ENCODE peak calls at places on chromosome 6, in eight cellular contexts. O is activated B cell treated with CpG ODN at 0.5 μM for 24 hours, U is AG04450, M is spleen, N is Daoy, J is NCI-H774, Z is choroid plexus epithelial cell, C is fibroblast of mammary gland. E is an unnamed sample.

GRCh38 chr6:83055366-83055964 is 10.2 kb downstream of the UBE3D start:
- DNase-seq in O (no peak), U (no peak), M (no peak), N (peak), J (peak), Z (peak), C (peak), E (peak)

GRCh38 chr6:686528-686927 is 6.4 kb downstream of the EXOC2 start:
- DNase-seq in O (no peak), U (no peak), M (no peak), N (no peak), J (no peak), Z (no peak), C (no peak), E (no peak)

GRCh38 chr6:14499804-14500203 is 382.2 kb downstream of the CD83 start:
- DNase-seq in O (no peak), U (peak), M (no peak), N (peak), J (no peak), Z (peak), C (peak), E (peak)

GRCh38 chr6:41965429-41966213 is 24.0 kb upstream of the CCND3 start:
- DNase-seq in O (no peak), U (no peak), M (no peak), N (peak), J (no peak), Z (no peak), C (no peak), E (no peak)

GRCh38 chr6:42071881-42072583 is 21.7 kb downstream of the TAF8 start:
- DNase-seq in O (no peak), U (no peak), M (no peak), N (no peak), J (no peak), Z (no peak), C (no peak), E (no peak)

GRCh38 chr6:142302427-142303190 is 802 bp downstream of the ADGRG6 start:
- DNase-seq in O (no peak), U (no peak), M (no peak), N (no peak), J (no peak), Z (no peak), C (no peak), E (no peak)

GRCh38 chr6:134007077-134007476 is 45.3 kb downstream of the SLC2A12 start:
- DNase-seq in O (no peak), U (no peak), M (no peak), N (no peak), J (peak), Z (no peak), C (no peak), E (no peak)

GRCh38 chr6:130132286-130132701 is 90.5 kb downstream of the SAMD3 start:
- DNase-seq in O (no peak), U (no peak), M (no peak), N (no peak), J (no peak), Z (no peak), C (no peak), E (no peak)

GRCh38 chr6:23414204-23414501 is 711.9 kb upstream of the NRSN1 start:
- DNase-seq in O (no peak), U (peak), M (no peak), N (peak), J (no peak), Z (peak), C (peak), E (peak)

GRCh38 chr6:143279385-143279784 is 171.1 kb downstream of the ADAT2 start:
- DNase-seq in O (no peak), U (no peak), M (no peak), N (peak), J (no peak), Z (peak), C (peak), E (peak)

GRCh38 chr6:19999319-20000191 is 162.4 kb downstream of the ID4 start:
- DNase-seq in O (no peak), U (no peak), M (no peak), N (peak), J (no peak), Z (peak), C (peak), E (peak)

GRCh38 chr6:149130093-149130872 is 187.2 kb upstream of the TAB2 start:
- DNase-seq in O (no peak), U (no peak), M (no peak), N (no peak), J (no peak), Z (peak), C (peak), E (no peak)

GRCh38 chr6:114227944-114228343 is 114.9 kb downstream of the HS3ST5 start:
- DNase-seq in O (no peak), U (no peak), M (no peak), N (no peak), J (no peak), Z (no peak), C (no peak), E (no peak)

GRCh38 chr6:166971271-166971670 is 14.9 kb upstream of the RNASET2 start:
- DNase-seq in O (no peak), U (no peak), M (no peak), N (no peak), J (no peak), Z (no peak), C (no peak), E (no peak)

GRCh38 chr6:64479134-64479533 is 843.5 kb downstream of the PHF3 start:
- DNase-seq in O (no peak), U (no peak), M (no peak), N (no peak), J (no peak), Z (no peak), C (no peak), E (no peak)

GRCh38 chr6:33697845-33698244 is 13.7 kb downstream of the UQCC2 start:
- DNase-seq in O (no peak), U (no peak), M (peak), N (no peak), J (no peak), Z (no peak), C (no peak), E (no peak)

GRCh38 chr6:46217671-46218131 is 46.9 kb upstream of the ENPP5 start:
- DNase-seq in O (no peak), U (no peak), M (no peak), N (no peak), J (no peak), Z (no peak), C (peak), E (no peak)

GRCh38 chr6:24855389-24856245 is 56.9 kb upstream of the ARMH2 start:
- DNase-seq in O (no peak), U (peak), M (peak), N (peak), J (peak), Z (peak), C (peak), E (peak)

GRCh38 chr6:83311231-83311630 is 118.1 kb downstream of the RWDD2A start:
- DNase-seq in O (no peak), U (no peak), M (no peak), N (no peak), J (no peak), Z (no peak), C (peak), E (no peak)

GRCh38 chr6:93417421-93417996 is 1.9 kb downstream of the EPHA7 start:
- DNase-seq in O (no peak), U (no peak), M (no peak), N (no peak), J (peak), Z (peak), C (no peak), E (peak)

GRCh38 chr6:113672691-113673149 is 184.4 kb upstream of the MARCKS start:
- DNase-seq in O (no peak), U (no peak), M (no peak), N (peak), J (peak), Z (no peak), C (peak), E (no peak)

GRCh38 chr6:158706369-158706982 is 56.6 kb downstream of the SYTL3 start:
- DNase-seq in O (no peak), U (no peak), M (peak), N (peak), J (no peak), Z (peak), C (peak), E (peak)

GRCh38 chr6:42302441-42302840 is 84.8 kb upstream of the MRPS10 start:
- DNase-seq in O (no peak), U (no peak), M (no peak), N (no peak), J (no peak), Z (peak), C (no peak), E (no peak)

GRCh38 chr6:98847767-98848538 is 13.6 kb downstream of the POU3F2 start:
- DNase-seq in O (no peak), U (no peak), M (peak), N (no peak), J (no peak), Z (no peak), C (no peak), E (no peak)

GRCh38 chr6:89438248-89438647 is 5.3 kb downstream of the ANKRD6 start:
- DNase-seq in O (no peak), U (no peak), M (no peak), N (no peak), J (no peak), Z (no peak), C (no peak), E (no peak)

GRCh38 chr6:9504191-9504590 is 910.7 kb downstream of the TFAP2A start:
- DNase-seq in O (no peak), U (no peak), M (no peak), N (no peak), J (peak), Z (no peak), C (no peak), E (no peak)

GRCh38 chr6:27250955-27251671 is 3.6 kb downstream of the PRSS16 start:
- DNase-seq in O (peak), U (no peak), M (peak), N (peak), J (peak), Z (peak), C (no peak), E (peak)

E was measured in brain microvascular endothelial cell.